ENCODE peak calls at places on chromosomes 12 and 14, in five cellular contexts. D is astrocyte, P is GM23338, S is psoas muscle, Q is astrocyte of the cerebellum. F is an unnamed sample.

GRCh38 chr12:117350140-117350539 is 11.3 kb downstream of the NOS1 start:
- DNase-seq in D (no peak), P (no peak), Q (no peak), S (no peak), F (no peak)

GRCh38 chr14:74558655-74559054 is 53.4 kb downstream of the LTBP2 start:
- DNase-seq in P (no peak), Q (no peak), D (no peak), S (peak), F (peak)

GRCh38 chr14:71331393-71331792 is 424.1 kb downstream of the PCNX1 start:
- DNase-seq in Q (no peak), D (no peak), P (no peak), S (no peak), F (no peak)

GRCh38 chr12:3132636-3133409 is 55.6 kb downstream of the TSPAN9 start:
- DNase-seq in P (peak), D (peak), Q (no peak), S (no peak), F (peak)

GRCh38 chr12:14275886-14276285 is 89.6 kb upstream of the ATF7IP start:
- DNase-seq in D (no peak), S (no peak), P (no peak), Q (no peak), F (no peak)

GRCh38 chr14:52283099-52283498 is 15.6 kb downstream of the PTGDR start:
- DNase-seq in Q (no peak), P (no peak), S (no peak), D (no peak), F (peak)

GRCh38 chr12:71415336-71416231 is 24.0 kb upstream of the LGR5 start:
- DNase-seq in P (peak), Q (peak), S (no peak), D (peak), F (no peak)

GRCh38 chr12:89051065-89051677 is 301.1 kb downstream of the DUSP6 start:
- DNase-seq in P (peak), D (peak), Q (peak), S (no peak), F (no peak)

GRCh38 chr14:104927432-104927816 is 2.7 kb downstream of the PLD4 start:
- DNase-seq in P (peak), D (no peak), Q (no peak), S (no peak), F (no peak)

GRCh38 chr14:95547626-95548327 is 12.9 kb downstream of the GLRX5 start:
- DNase-seq in P (peak), Q (no peak), D (peak), S (no peak), F (peak)

GRCh38 chr14:79356040-79356439 is 855.3 kb downstream of the DIO2 start:
- DNase-seq in Q (no peak), D (peak), S (no peak), P (peak), F (no peak)

GRCh38 chr12:89663577-89664357 is 44.9 kb downstream of the ATP2B1 start:
- DNase-seq in Q (peak), D (peak), S (no peak), P (no peak), F (peak)

GRCh38 chr14:59246566-59246965 is 58.1 kb downstream of the DAAM1 start:
- DNase-seq in P (no peak), S (no peak), D (peak), Q (no peak), F (no peak)
- TF ChIP-seq CTCF in P (no peak), S (no peak), D (no peak), Q (no peak), F (no peak)

GRCh38 chr14:102849522-102850379 is 72.5 kb downstream of the TRAF3 start:
- DNase-seq in P (no peak), Q (no peak), D (peak), S (no peak), F (no peak)
- H3K4me3 ChIP-seq in P (no peak), Q (no peak), D (no peak), S (no peak), F (peak)

DNA sequence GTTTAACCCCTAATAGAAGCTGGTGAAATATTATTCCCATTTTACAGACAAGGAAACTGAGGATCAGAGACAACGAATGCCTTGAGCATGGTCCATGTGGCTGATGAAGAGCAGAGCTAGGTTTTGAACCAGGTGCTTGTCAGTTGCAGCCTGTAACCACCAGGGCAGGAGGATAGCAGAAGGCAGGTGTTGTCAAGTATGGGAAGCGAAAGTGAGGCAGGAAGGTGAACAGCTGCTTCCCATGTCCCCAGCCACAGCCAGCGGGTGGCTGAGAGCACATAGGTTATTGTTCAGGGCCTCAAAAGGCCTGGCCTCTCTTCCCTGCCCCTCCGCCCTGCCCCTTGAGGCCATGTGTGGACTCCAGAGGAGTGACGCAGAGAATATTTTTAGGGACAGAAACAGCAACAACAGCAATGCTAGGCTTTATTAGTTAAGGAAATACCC is 39.6 kb downstream of the IQSEC3 start:
- DNase-seq in P (peak), D (no peak), S (no peak), Q (no peak), F (no peak)
- TF ChIP-seq CTCF in P (peak), D (no peak), S (peak), Q (no peak), F (no peak)

GRCh38 chr14:20631023-20631820 is 10.3 kb downstream of the OR6S1 start:
- DNase-seq in Q (no peak), S (no peak), D (no peak), P (peak), F (peak)

GRCh38 chr14:20631821-20632389 is 9.6 kb downstream of the OR6S1 start:
- DNase-seq in Q (no peak), D (peak), S (peak), P (peak), F (peak)

GRCh38 chr14:20632448-20632830 is 9.1 kb downstream of the OR6S1 start:
- DNase-seq in S (no peak), P (peak), Q (no peak), D (no peak), F (no peak)

GRCh38 chr14:20630340-20631022 is 11.0 kb downstream of the OR6S1 start:
- DNase-seq in S (no peak), P (peak), Q (no peak), D (no peak), F (peak)

GRCh38 chr14:20632831-20633771 is 8.4 kb downstream of the OR6S1 start:
- DNase-seq in P (peak), S (no peak), Q (no peak), D (peak), F (peak)
- H3K4me3 ChIP-seq in P (peak), S (peak), Q (peak), D (peak), F (peak)

GRCh38 chr14:91158091-91158790 is 44.4 kb downstream of the DGLUCY start:
- DNase-seq in Q (no peak), S (peak), D (no peak), P (no peak), F (no peak)

GRCh38 chr14:91152499-91152898 is 38.6 kb downstream of the DGLUCY start:
- DNase-seq in Q (no peak), D (no peak), S (no peak), P (no peak), F (no peak)

GRCh38 chr14:91154851-91155625 is 41.2 kb downstream of the DGLUCY start:
- DNase-seq in D (peak), S (no peak), Q (no peak), P (no peak), F (peak)

GRCh38 chr14:91153360-91153759 is 39.5 kb downstream of the DGLUCY start:
- DNase-seq in P (no peak), Q (no peak), S (no peak), D (no peak), F (no peak)

DNA sequence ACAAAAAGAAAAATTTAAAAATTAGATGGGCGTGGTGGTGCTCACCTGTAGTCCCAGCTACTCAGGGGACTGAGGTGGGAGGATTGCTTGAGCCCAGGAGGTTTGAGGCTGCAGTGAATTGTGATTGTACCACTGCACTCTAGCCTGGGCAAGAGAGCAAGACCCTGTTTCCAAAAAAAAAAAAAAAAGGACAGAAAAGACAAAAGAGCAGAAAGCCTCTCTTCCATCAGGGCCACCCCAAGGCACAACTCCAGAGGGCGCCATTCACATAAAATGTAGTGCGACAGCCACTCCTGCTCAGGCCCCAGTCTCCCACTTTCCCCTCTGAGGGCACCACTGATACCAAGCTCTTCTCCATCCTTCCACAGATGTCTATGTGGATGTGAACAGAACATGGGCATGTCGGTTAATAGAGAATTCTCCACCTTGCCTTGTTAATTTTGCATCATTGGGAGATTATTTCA is 41.8 kb downstream of the DGLUCY start:
- DNase-seq in S (no peak), D (no peak), Q (no peak), P (no peak), F (no peak)
- TF ChIP-seq CTCF in S (no peak), D (no peak), Q (peak), P (peak), F (no peak)